ENCODE peak calls at places on chromosomes 3 and 15, in nine cellular contexts. T, A, Q, H, M, R, S, P and J are unnamed samples.
A peak's percentile ranks its signal among the peaks of the same experiment; 100 is the strongest.

GRCh38 chr3:58463942-58464271 is 28.0 kb upstream of the KCTD6 start:
- DNase-seq in Q (no peak), P (no peak), S (no peak), A (no peak), H (no peak), M (no peak), T (no peak), R (no peak), J (no peak)

GRCh38 chr3:11835028-11835639 is 11.6 kb downstream of the TAMM41 start:
- DNase-seq in H (peak; percentile 7), R (no peak), P (no peak), M (no peak), A (peak; percentile 47), S (peak; percentile 46), T (no peak), Q (no peak), J (no peak)

GRCh38 chr3:10278501-10278900 is 14.2 kb downstream of the GHRL start:
- DNase-seq in P (no peak), T (no peak), M (no peak), S (no peak), Q (no peak), H (no peak), R (no peak), A (no peak), J (no peak)

GRCh38 chr15:80208758-80209734 is 43.0 kb downstream of the CTXND1 start:
- DNase-seq in A (no peak), Q (no peak), M (no peak), P (no peak), T (no peak), H (no peak), R (no peak), S (no peak), J (no peak)

GRCh38 chr3:70531838-70532489 is 219.5 kb upstream of the MDFIC2 start:
- DNase-seq in A (no peak), R (no peak), M (no peak), Q (no peak), P (no peak), T (no peak), S (no peak), H (no peak), J (no peak)

GRCh38 chr15:63877713-63878271 is 44.0 kb upstream of the HERC1 start:
- DNase-seq in P (no peak), Q (no peak), R (no peak), A (no peak), T (no peak), H (no peak), S (no peak), M (no peak), J (no peak)

GRCh38 chr3:53229171-53229570 is 26.7 kb downstream of the TKT start:
- DNase-seq in R (no peak), T (no peak), H (no peak), A (no peak), P (no peak), M (no peak), Q (no peak), S (no peak), J (no peak)

GRCh38 chr3:69276884-69277283 is 109.0 kb downstream of the FRMD4B start:
- DNase-seq in T (no peak), A (no peak), S (no peak), M (no peak), Q (no peak), R (no peak), H (no peak), P (no peak), J (no peak)

GRCh38 chr3:14157951-14158350 is 20.4 kb downstream of the XPC start:
- DNase-seq in R (no peak), S (no peak), Q (no peak), A (no peak), H (no peak), M (no peak), T (no peak), P (no peak), J (no peak)

GRCh38 chr3:16060358-16060852 is 114.1 kb upstream of the GALNT15 start:
- DNase-seq in S (peak; percentile 100), P (peak; percentile 86), H (no peak), A (peak; percentile 99), Q (peak; percentile 87), M (no peak), R (no peak), T (no peak), J (peak; percentile 58)

GRCh38 chr3:17384567-17385296 is 357.7 kb downstream of the TBC1D5 start:
- DNase-seq in T (no peak), A (peak; percentile 30), H (peak; percentile 57), P (no peak), Q (no peak), M (no peak), S (peak; percentile 6), R (no peak), J (no peak)

GRCh38 chr3:72767927-72768880 is 80.0 kb downstream of the SHQ1 start:
- DNase-seq in S (no peak), H (no peak), M (no peak), P (no peak), T (no peak), Q (no peak), R (no peak), A (no peak), J (no peak)

GRCh38 chr3:184543848-184544512 is 17.6 kb upstream of the EPHB3 start:
- DNase-seq in P (peak; percentile 74), A (peak; percentile 84), H (peak; percentile 62), T (peak; percentile 66), Q (peak; percentile 67), M (peak; percentile 55), R (peak; percentile 84), S (peak; percentile 69), J (peak; percentile 79)

GRCh38 chr3:161422171-161422693 is 50.9 kb upstream of the SPTSSB start:
- DNase-seq in Q (no peak), P (no peak), M (no peak), A (no peak), T (no peak), R (no peak), S (no peak), H (no peak), J (no peak)

GRCh38 chr3:161419555-161420333 is 48.4 kb upstream of the SPTSSB start:
- DNase-seq in A (no peak), T (no peak), M (no peak), P (no peak), S (no peak), R (no peak), Q (no peak), H (no peak), J (no peak)

GRCh38 chr3:161415506-161416231 is 44.4 kb upstream of the SPTSSB start:
- DNase-seq in M (no peak), A (peak; percentile 86), S (peak; percentile 85), H (no peak), T (no peak), Q (peak; percentile 28), R (no peak), P (no peak), J (peak; percentile 94)

GRCh38 chr3:161423911-161424522 is 52.7 kb upstream of the SPTSSB start:
- DNase-seq in S (peak; percentile 42), R (peak; percentile 22), H (no peak), M (no peak), A (peak; percentile 58), T (no peak), Q (no peak), P (no peak), J (no peak)

DNA sequence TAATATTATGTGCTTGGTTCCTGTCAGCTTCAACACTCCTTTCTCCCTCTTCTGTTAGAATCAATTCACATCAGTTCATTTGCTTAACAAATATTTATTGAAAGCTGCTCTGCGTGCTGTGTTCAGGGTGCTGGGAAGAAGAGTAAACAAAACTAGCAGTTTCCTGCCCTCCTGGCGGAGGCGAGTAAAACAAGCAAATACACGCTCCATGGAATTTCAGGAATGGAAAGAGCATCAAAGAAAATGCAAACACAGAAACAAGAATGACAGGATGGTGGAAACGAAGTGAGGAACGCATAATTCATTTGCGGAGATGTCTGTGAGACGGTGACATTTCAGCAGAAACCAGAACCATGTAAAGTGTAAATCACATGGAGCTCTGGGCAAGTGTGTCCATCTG is 49.4 kb upstream of the SPTSSB start:
- DNase-seq in H (no peak), Q (no peak), S (peak; percentile 34), M (no peak), A (no peak), R (no peak), P (no peak), T (no peak), J (peak; percentile 89)
- TF ChIP-seq CTCF in H (no peak), Q (no peak), S (no peak), M (no peak), A (no peak), R (no peak), P (no peak), T (no peak), J (peak; percentile 15)

GRCh38 chr3:149902498-149903139 is 68.1 kb downstream of the PFN2 start:
- DNase-seq in H (no peak), S (no peak), P (no peak), M (no peak), T (no peak), Q (no peak), A (peak; percentile 12), R (no peak), J (no peak)
- TF ChIP-seq CTCF in H (no peak), S (no peak), P (peak; percentile 24), M (no peak), T (peak; percentile 20), Q (no peak), A (peak; percentile 30), R (no peak), J (peak; percentile 15)

GRCh38 chr3:123286308-123287023 is 84.7 kb downstream of the SEC22A start:
- DNase-seq in A (peak; percentile 81), M (no peak), P (peak; percentile 44), S (peak; percentile 68), Q (no peak), R (peak; percentile 79), H (peak; percentile 10), T (no peak), J (peak; percentile 54)
- TF ChIP-seq CTCF in A (peak; percentile 97), M (peak; percentile 16), P (peak; percentile 29), S (peak; percentile 85), Q (peak; percentile 57), R (peak; percentile 85), H (peak; percentile 94), T (peak; percentile 17), J (peak; percentile 94)

DNA sequence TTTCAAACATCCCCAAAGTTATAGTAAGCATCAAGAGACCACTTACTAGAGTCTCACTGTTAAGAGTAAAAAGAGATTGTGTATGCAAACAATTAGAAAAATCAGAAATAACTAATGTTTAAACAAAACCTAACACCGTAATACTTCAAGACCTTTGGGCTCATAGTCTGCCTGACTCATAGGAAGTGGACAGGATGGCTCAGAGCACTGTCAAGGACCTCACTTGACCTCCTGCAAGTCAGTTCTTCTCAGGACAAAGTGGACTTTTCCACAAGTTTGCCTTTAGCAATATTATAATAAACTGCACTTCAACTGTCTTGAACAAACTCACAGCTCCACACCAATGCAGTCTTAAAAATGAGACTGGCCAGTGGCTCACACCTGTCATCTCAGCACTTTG is 34.8 kb downstream of the IL12A start:
- DNase-seq in H (no peak), M (no peak), T (no peak), S (peak; percentile 84), A (no peak), P (no peak), R (no peak), Q (no peak), J (no peak)
- TF ChIP-seq CTCF in H (no peak), M (no peak), T (no peak), S (no peak), A (no peak), P (no peak), R (no peak), Q (no peak), J (no peak)